ENCODE peak calls at places on chromosomes 5 and 9, in seven cellular contexts. J is IMR-90, X is lower leg skin, M is GM12878, D is HepG2, Z is H1, N is heart left ventricle. Q is an unnamed sample.

GRCh38 chr9:94912700-94913249 is 186.3 kb downstream of the AOPEP start:
- DNase-seq in J (peak), X (peak), M (no peak), D (peak), Z (no peak), N (no peak), Q (no peak)

GRCh38 chr9:35333551-35333950 is 156.4 kb upstream of the RUSC2 start:
- DNase-seq in J (peak), X (no peak), M (no peak), D (no peak), Z (no peak), N (no peak), Q (no peak)

GRCh38 chr9:118929317-118929716 is 439.9 kb downstream of the BRINP1 start:
- DNase-seq in J (peak), X (no peak), M (no peak), D (no peak), Z (no peak), N (no peak), Q (no peak)

GRCh38 chr9:69466151-69466550 is 141.1 kb downstream of the ENTREP1 start:
- DNase-seq in J (peak), X (no peak), M (no peak), D (no peak), Z (no peak), N (no peak), Q (no peak)

GRCh38 chr9:3138236-3139229 is 294.6 kb upstream of the PUM3 start:
- DNase-seq in J (no peak), X (no peak), M (no peak), D (no peak), Z (no peak), N (no peak), Q (no peak)

GRCh38 chr5:151156732-151157402 is 712 bp downstream of the ANXA6 start:
- DNase-seq in J (peak), X (no peak), M (no peak), D (no peak), Z (peak), N (no peak), Q (no peak)

GRCh38 chr5:97624861-97625260 is 441.8 kb upstream of the RIOK2 start:
- DNase-seq in J (peak), X (no peak), M (no peak), D (no peak), Z (no peak), N (no peak), Q (no peak)

GRCh38 chr5:101424530-101425175 is 521.6 kb upstream of the ST8SIA4 start:
- DNase-seq in J (peak), X (no peak), M (no peak), D (no peak), Z (no peak), N (no peak), Q (no peak)

GRCh38 chr5:168042284-168043080 is 249.0 kb upstream of the WWC1 start:
- DNase-seq in J (no peak), X (no peak), M (no peak), D (no peak), Z (no peak), N (no peak), Q (no peak)

GRCh38 chr5:111232311-111233049 is 8.3 kb downstream of the CAMK4 start:
- DNase-seq in J (no peak), X (no peak), M (no peak), D (no peak), Z (no peak), N (no peak), Q (no peak)

GRCh38 chr5:87944553-87945320 is 323.9 kb downstream of the TMEM161B start:
- DNase-seq in J (no peak), X (no peak), M (no peak), D (no peak), Z (no peak), N (peak), Q (no peak)

GRCh38 chr9:93346240-93347112 is 105.0 kb upstream of the FAM120A start:
- DNase-seq in J (no peak), X (no peak), M (no peak), D (no peak), Z (peak), N (no peak), Q (no peak)

GRCh38 chr5:54581831-54582548 is 64.4 kb downstream of the SNX18 start:
- DNase-seq in J (peak), X (peak), M (no peak), D (no peak), Z (no peak), N (no peak), Q (no peak)

GRCh38 chr9:34927061-34927460 is 31.0 kb upstream of the PHF24 start:
- DNase-seq in J (no peak), X (no peak), M (no peak), D (no peak), Z (no peak), N (no peak), Q (no peak)

GRCh38 chr5:3999929-4000328 is 404.3 kb downstream of the IRX1 start:
- DNase-seq in J (no peak), X (no peak), M (no peak), D (no peak), Z (no peak), N (no peak), Q (no peak)
- TF ChIP-seq POLR2A in J (no peak), X (no peak), M (no peak), D (no peak), Z (no peak), N (no peak), Q (no peak)

GRCh38 chr9:105191508-105192118 is 52.8 kb upstream of the SLC44A1 start:
- DNase-seq in J (no peak), X (no peak), M (peak), D (peak), Z (no peak), N (no peak), Q (peak)
- TF ChIP-seq POLR2A in J (no peak), X (no peak), M (no peak), D (no peak), Z (no peak), N (no peak), Q (no peak)

GRCh38 chr9:130041648-130042405 is 1.2 kb downstream of the FNBP1 start:
- DNase-seq in J (peak), X (no peak), M (no peak), D (no peak), Z (peak), N (peak), Q (no peak)

GRCh38 chr9:130040901-130041647 is 1.9 kb downstream of the FNBP1 start:
- DNase-seq in J (no peak), X (no peak), M (no peak), D (no peak), Z (no peak), N (no peak), Q (no peak)

GRCh38 chr9:130042406-130042930 is 521 bp downstream of the FNBP1 start:
- DNase-seq in J (no peak), X (peak), M (no peak), D (no peak), Z (peak), N (peak), Q (no peak)

GRCh38 chr9:130043654-130044623 is 950 bp upstream of the FNBP1 start:
- DNase-seq in J (peak), X (peak), M (no peak), D (peak), Z (no peak), N (peak), Q (peak)

GRCh38 chr9:130042931-130043653 is at the start of gene FNBP1:
- DNase-seq in J (peak), X (peak), M (no peak), D (peak), Z (peak), N (peak), Q (peak)
- TF ChIP-seq POLR2A in J (peak), X (no peak), M (peak), D (peak), Z (no peak), N (peak), Q (no peak)

GRCh38 chr9:133112361-133113026 is 8.5 kb downstream of the RALGDS start:
- DNase-seq in J (no peak), X (peak), M (peak), D (no peak), Z (no peak), N (peak), Q (no peak)
- TF ChIP-seq POLR2A in J (no peak), X (no peak), M (no peak), D (no peak), Z (no peak), N (no peak), Q (no peak)

GRCh38 chr9:107694390-107694789 is 204.8 kb upstream of the KLF4 start:
- DNase-seq in J (no peak), X (no peak), M (no peak), D (no peak), Z (no peak), N (no peak), Q (no peak)

GRCh38 chr9:107690026-107690425 is 200.5 kb upstream of the KLF4 start:
- DNase-seq in J (no peak), X (no peak), M (no peak), D (no peak), Z (no peak), N (no peak), Q (no peak)

GRCh38 chr9:107691649-107692048 is 202.1 kb upstream of the KLF4 start:
- DNase-seq in J (no peak), X (no peak), M (no peak), D (no peak), Z (no peak), N (no peak), Q (no peak)

GRCh38 chr9:107696302-107696701 is 206.7 kb upstream of the KLF4 start:
- DNase-seq in J (no peak), X (no peak), M (no peak), D (no peak), Z (no peak), N (no peak), Q (no peak)

GRCh38 chr9:107693620-107694326 is 204.2 kb upstream of the KLF4 start:
- DNase-seq in J (peak), X (no peak), M (no peak), D (no peak), Z (no peak), N (no peak), Q (no peak)
- TF ChIP-seq POLR2A in J (no peak), X (no peak), M (no peak), D (no peak), Z (no peak), N (no peak), Q (no peak)

GRCh38 chr5:76732405-76733048 is 16.6 kb downstream of the F2R start:
- DNase-seq in J (no peak), X (no peak), M (no peak), D (no peak), Z (no peak), N (no peak), Q (no peak)
- TF ChIP-seq POLR2A in J (no peak), X (no peak), M (no peak), D (no peak), Z (no peak), N (no peak), Q (no peak)

GRCh38 chr5:9455826-9456434 is 89.9 kb downstream of the SEMA5A start:
- DNase-seq in J (no peak), X (no peak), M (no peak), D (no peak), Z (no peak), N (no peak), Q (no peak)

GRCh38 chr5:9453480-9454011 is 92.3 kb downstream of the SEMA5A start:
- DNase-seq in J (no peak), X (no peak), M (no peak), D (no peak), Z (no peak), N (no peak), Q (no peak)

GRCh38 chr5:9454012-9454481 is 91.8 kb downstream of the SEMA5A start:
- DNase-seq in J (no peak), X (no peak), M (no peak), D (no peak), Z (no peak), N (no peak), Q (no peak)

GRCh38 chr5:9456435-9457042 is 89.3 kb downstream of the SEMA5A start:
- DNase-seq in J (peak), X (no peak), M (no peak), D (no peak), Z (no peak), N (no peak), Q (no peak)

GRCh38 chr5:9454491-9454890 is 91.4 kb downstream of the SEMA5A start:
- DNase-seq in J (no peak), X (no peak), M (no peak), D (no peak), Z (no peak), N (no peak), Q (no peak)
- TF ChIP-seq POLR2A in J (no peak), X (no peak), M (no peak), D (no peak), Z (no peak), N (no peak), Q (no peak)

Q was measured in erythroblast.